ENCODE peak calls at places on chromosomes 7 and 10, in four cellular contexts. One of them, this sample, is unnamed.

GRCh38 chr7:100887186-100887954 is 2.1 kb downstream of the UFSP1 start:
- DNase-seq in activated CD8-positive, alpha-beta memory T cell treated with anti-CD3 and anti-CD28 coated beads, Interleukin-2, amount 10 ng/mL, durations not matched to agents 7 days and 5 days: peak; percentile 85
- DNase-seq in naive thymus-derived CD8-positive, alpha-beta T cell: peak; percentile 79
- DNase-seq in activated CD4-positive, alpha-beta T cell treated with anti-CD3 and anti-CD28 coated beads, Interleukin-2, amount 50 U/mL, for 1 hour: peak; percentile 52
- DNase-seq in this sample: peak; percentile 61

GRCh38 chr7:74033372-74034311 is 5.7 kb downstream of the ELN start:
- DNase-seq in activated CD8-positive, alpha-beta memory T cell treated with anti-CD3 and anti-CD28 coated beads, Interleukin-2, amount 10 ng/mL, durations not matched to agents 7 days and 5 days: no peak
- DNase-seq in naive thymus-derived CD8-positive, alpha-beta T cell: no peak
- DNase-seq in activated CD4-positive, alpha-beta T cell treated with anti-CD3 and anti-CD28 coated beads, Interleukin-2, amount 50 U/mL, for 1 hour: no peak
- DNase-seq in this sample: no peak

GRCh38 chr10:96176985-96177384 is 46.9 kb downstream of the ZNF518A start:
- DNase-seq in activated CD8-positive, alpha-beta memory T cell treated with anti-CD3 and anti-CD28 coated beads, Interleukin-2, amount 10 ng/mL, durations not matched to agents 7 days and 5 days: no peak
- DNase-seq in naive thymus-derived CD8-positive, alpha-beta T cell: no peak
- DNase-seq in activated CD4-positive, alpha-beta T cell treated with anti-CD3 and anti-CD28 coated beads, Interleukin-2, amount 50 U/mL, for 1 hour: no peak
- DNase-seq in this sample: no peak

GRCh38 chr10:102113956-102114857 is 6.0 kb downstream of the LDB1 start:
- DNase-seq in activated CD8-positive, alpha-beta memory T cell treated with anti-CD3 and anti-CD28 coated beads, Interleukin-2, amount 10 ng/mL, durations not matched to agents 7 days and 5 days: peak; percentile 47
- DNase-seq in naive thymus-derived CD8-positive, alpha-beta T cell: no peak
- DNase-seq in activated CD4-positive, alpha-beta T cell treated with anti-CD3 and anti-CD28 coated beads, Interleukin-2, amount 50 U/mL, for 1 hour: no peak
- DNase-seq in this sample: no peak

GRCh38 chr10:71259815-71260501 is 47.6 kb downstream of the UNC5B start:
- DNase-seq in activated CD8-positive, alpha-beta memory T cell treated with anti-CD3 and anti-CD28 coated beads, Interleukin-2, amount 10 ng/mL, durations not matched to agents 7 days and 5 days: no peak
- DNase-seq in naive thymus-derived CD8-positive, alpha-beta T cell: no peak
- DNase-seq in activated CD4-positive, alpha-beta T cell treated with anti-CD3 and anti-CD28 coated beads, Interleukin-2, amount 50 U/mL, for 1 hour: no peak
- DNase-seq in this sample: no peak

GRCh38 chr7:129032017-129032416 is 22.9 kb downstream of the TNPO3 start:
- DNase-seq in activated CD8-positive, alpha-beta memory T cell treated with anti-CD3 and anti-CD28 coated beads, Interleukin-2, amount 10 ng/mL, durations not matched to agents 7 days and 5 days: no peak
- DNase-seq in naive thymus-derived CD8-positive, alpha-beta T cell: no peak
- DNase-seq in activated CD4-positive, alpha-beta T cell treated with anti-CD3 and anti-CD28 coated beads, Interleukin-2, amount 50 U/mL, for 1 hour: no peak
- DNase-seq in this sample: no peak

GRCh38 chr10:68327889-68328786 is 3.7 kb upstream of the HNRNPH3 start:
- DNase-seq in activated CD8-positive, alpha-beta memory T cell treated with anti-CD3 and anti-CD28 coated beads, Interleukin-2, amount 10 ng/mL, durations not matched to agents 7 days and 5 days: no peak
- DNase-seq in naive thymus-derived CD8-positive, alpha-beta T cell: no peak
- DNase-seq in activated CD4-positive, alpha-beta T cell treated with anti-CD3 and anti-CD28 coated beads, Interleukin-2, amount 50 U/mL, for 1 hour: no peak
- DNase-seq in this sample: no peak

GRCh38 chr7:146510088-146510680 is 393.6 kb downstream of the CNTNAP2 start:
- DNase-seq in activated CD8-positive, alpha-beta memory T cell treated with anti-CD3 and anti-CD28 coated beads, Interleukin-2, amount 10 ng/mL, durations not matched to agents 7 days and 5 days: no peak
- DNase-seq in naive thymus-derived CD8-positive, alpha-beta T cell: no peak
- DNase-seq in activated CD4-positive, alpha-beta T cell treated with anti-CD3 and anti-CD28 coated beads, Interleukin-2, amount 50 U/mL, for 1 hour: no peak
- DNase-seq in this sample: no peak

GRCh38 chr10:43253461-43254198 is 13.2 kb downstream of the RASGEF1A start:
- DNase-seq in activated CD8-positive, alpha-beta memory T cell treated with anti-CD3 and anti-CD28 coated beads, Interleukin-2, amount 10 ng/mL, durations not matched to agents 7 days and 5 days: no peak
- DNase-seq in naive thymus-derived CD8-positive, alpha-beta T cell: no peak
- DNase-seq in activated CD4-positive, alpha-beta T cell treated with anti-CD3 and anti-CD28 coated beads, Interleukin-2, amount 50 U/mL, for 1 hour: no peak
- DNase-seq in this sample: no peak

GRCh38 chr7:5396999-5397656 is 26.5 kb downstream of the TNRC18 start:
- DNase-seq in activated CD8-positive, alpha-beta memory T cell treated with anti-CD3 and anti-CD28 coated beads, Interleukin-2, amount 10 ng/mL, durations not matched to agents 7 days and 5 days: peak; percentile 96
- DNase-seq in naive thymus-derived CD8-positive, alpha-beta T cell: peak; percentile 95
- DNase-seq in activated CD4-positive, alpha-beta T cell treated with anti-CD3 and anti-CD28 coated beads, Interleukin-2, amount 50 U/mL, for 1 hour: peak; percentile 90
- DNase-seq in this sample: peak; percentile 80

GRCh38 chr10:29951441-29951931 is 107.9 kb downstream of the JCAD start:
- DNase-seq in activated CD8-positive, alpha-beta memory T cell treated with anti-CD3 and anti-CD28 coated beads, Interleukin-2, amount 10 ng/mL, durations not matched to agents 7 days and 5 days: no peak
- DNase-seq in naive thymus-derived CD8-positive, alpha-beta T cell: no peak
- DNase-seq in activated CD4-positive, alpha-beta T cell treated with anti-CD3 and anti-CD28 coated beads, Interleukin-2, amount 50 U/mL, for 1 hour: no peak
- DNase-seq in this sample: no peak

GRCh38 chr10:27072436-27073114 is 27.7 kb downstream of the ANKRD26 start:
- DNase-seq in activated CD8-positive, alpha-beta memory T cell treated with anti-CD3 and anti-CD28 coated beads, Interleukin-2, amount 10 ng/mL, durations not matched to agents 7 days and 5 days: no peak
- DNase-seq in naive thymus-derived CD8-positive, alpha-beta T cell: no peak
- DNase-seq in activated CD4-positive, alpha-beta T cell treated with anti-CD3 and anti-CD28 coated beads, Interleukin-2, amount 50 U/mL, for 1 hour: no peak
- DNase-seq in this sample: no peak

GRCh38 chr7:70458195-70458695 is 673.7 kb upstream of the GALNT17 start:
- DNase-seq in activated CD8-positive, alpha-beta memory T cell treated with anti-CD3 and anti-CD28 coated beads, Interleukin-2, amount 10 ng/mL, durations not matched to agents 7 days and 5 days: no peak
- DNase-seq in naive thymus-derived CD8-positive, alpha-beta T cell: no peak
- DNase-seq in activated CD4-positive, alpha-beta T cell treated with anti-CD3 and anti-CD28 coated beads, Interleukin-2, amount 50 U/mL, for 1 hour: no peak
- DNase-seq in this sample: no peak